ENCODE peak calls at places on chromosome 6, in seven cellular contexts. Y is HepG2, F is heart left ventricle, G is keratinocyte, H is Caco-2, E is adrenal gland, U is cardiac muscle cell. Z is an unnamed sample. For H3K36me3 and H3K27me3, the result is how much of the 10 kb centered on the place peaks cover.

GRCh38 chr6:166922937-166923336 is 33.4 kb downstream of the RNASET2 start:
- DNase-seq in E (no peak), H (no peak), G (no peak), U (no peak), F (no peak), Y (no peak), Z (no peak)

GRCh38 chr6:144410059-144410458 is 124.9 kb downstream of the UTRN start:
- DNase-seq in E (no peak), Y (no peak), U (no peak), G (no peak), H (no peak), F (no peak), Z (no peak)

GRCh38 chr6:90403489-90404381 is 107.1 kb upstream of the BACH2 start:
- DNase-seq in F (peak), H (no peak), Y (peak), U (peak), E (peak), G (no peak), Z (peak)

GRCh38 chr6:161233986-161234620 is 39.8 kb downstream of the AGPAT4 start:
- DNase-seq in G (peak), U (peak), H (no peak), Y (no peak), E (peak), F (peak), Z (peak)

GRCh38 chr6:160226118-160226541 is 32.5 kb downstream of the SLC22A2 start:
- DNase-seq in F (no peak), Y (no peak), E (no peak), U (peak), G (no peak), H (no peak), Z (peak)

GRCh38 chr6:6648659-6649343 is 60.3 kb downstream of the LY86 start:
- DNase-seq in H (no peak), Y (no peak), E (no peak), F (no peak), U (no peak), G (no peak), Z (no peak)

GRCh38 chr6:163148781-163149534 is 265.6 kb upstream of the QKI start:
- DNase-seq in E (no peak), F (no peak), U (no peak), H (no peak), Y (no peak), G (no peak), Z (no peak)

GRCh38 chr6:71386215-71386614 is 97.6 kb downstream of the OGFRL1 start:
- DNase-seq in E (no peak), Y (no peak), G (peak), H (no peak), F (no peak), U (no peak), Z (peak)

GRCh38 chr6:169204167-169204566 is 49.5 kb downstream of the THBS2 start:
- DNase-seq in Y (no peak), F (no peak), U (no peak), E (no peak), G (no peak), H (no peak), Z (no peak)

GRCh38 chr6:15893556-15894253 is 230.9 kb upstream of the DTNBP1 start:
- DNase-seq in U (peak), G (peak), E (no peak), Y (peak), F (no peak), H (no peak), Z (peak)

GRCh38 chr6:156013155-156013554 is 557.5 kb upstream of the NOX3 start:
- DNase-seq in Y (no peak), E (no peak), G (no peak), U (no peak), H (no peak), F (no peak), Z (peak)

GRCh38 chr6:113481441-113481840 is 375.7 kb upstream of the MARCKS start:
- DNase-seq in G (no peak), F (no peak), H (no peak), E (no peak), U (no peak), Y (no peak), Z (peak)

GRCh38 chr6:165616116-165616515 is 46.9 kb downstream of the PDE10A start:
- DNase-seq in U (peak), H (no peak), F (no peak), G (no peak), E (no peak), Y (no peak), Z (no peak)

GRCh38 chr6:108914235-108915022 is 66.2 kb downstream of the ARMC2 start:
- DNase-seq in E (peak), U (peak), H (no peak), F (no peak), Y (peak), G (no peak), Z (no peak)

GRCh38 chr6:139751179-139751578 is 376.7 kb upstream of the CITED2 start:
- DNase-seq in G (no peak), E (no peak), F (no peak), U (no peak), Y (no peak), H (no peak), Z (no peak)

GRCh38 chr6:32825966-32826365 is 9.2 kb upstream of the HLA-DOB start:
- DNase-seq in H (no peak), F (no peak), Y (peak), G (no peak), E (no peak), U (peak), Z (peak)

GRCh38 chr6:79034865-79035264 is 43.2 kb downstream of the PHIP start:
- DNase-seq in G (peak), E (no peak), Y (no peak), U (no peak), H (no peak), F (no peak), Z (peak)

GRCh38 chr6:16712250-16712930 is 48.9 kb downstream of the ATXN1 start:
- DNase-seq in Y (no peak), E (peak), F (no peak), U (no peak), H (no peak), G (no peak), Z (no peak)

GRCh38 chr6:56246544-56246940 is 838 bp downstream of the COL21A1 start:
- DNase-seq in E (no peak), U (no peak), G (no peak), Y (no peak), H (no peak), F (no peak), Z (no peak)

GRCh38 chr6:106670236-106670635 is 40.9 kb downstream of the QRSL1 start:
- DNase-seq in H (no peak), E (no peak), U (no peak), Y (no peak), F (no peak), G (no peak), Z (no peak)

GRCh38 chr6:45714795-45715507 is 300.7 kb downstream of the CLIC5 start:
- DNase-seq in U (peak), H (peak), G (no peak), E (peak), Y (peak), F (peak), Z (peak)

GRCh38 chr6:52982680-52983079 is 12.4 kb downstream of the GSTA4 start:
- DNase-seq in E (no peak), Y (no peak), F (no peak), H (no peak), G (no peak), U (no peak), Z (no peak)

GRCh38 chr6:72748759-72749158 is 126.9 kb downstream of the KCNQ5 start:
- DNase-seq in Y (no peak), E (no peak), F (no peak), H (no peak), U (peak), G (peak), Z (peak)

GRCh38 chr6:35629876-35630378 is 58.8 kb downstream of the FKBP5 start:
- DNase-seq in E (no peak), H (no peak), Y (no peak), U (no peak), G (no peak), F (no peak), Z (no peak)
- H3K36me3 ChIP-seq in E (under half), H (under half), Y (under half), U (under half), G (under half), F (under half), Z (under half)

GRCh38 chr6:25717856-25718740 is 36.4 kb upstream of the SLC17A4 start:
- DNase-seq in U (peak), Y (peak), E (peak), F (no peak), H (no peak), G (no peak), Z (peak)
- TF ChIP-seq CTCF in U (peak), Y (peak), E (peak), F (peak), H (peak), G (peak), Z (peak)

GRCh38 chr6:54722328-54722727 is 124.2 kb upstream of the FAM83B start:
- DNase-seq in Y (no peak), H (no peak), F (no peak), G (peak), E (no peak), U (no peak), Z (peak)
- H3K27me3 ChIP-seq in Y (under half), H (under half), F (under half), G (under half), E (under half), U (under half), Z (under half)

DNA sequence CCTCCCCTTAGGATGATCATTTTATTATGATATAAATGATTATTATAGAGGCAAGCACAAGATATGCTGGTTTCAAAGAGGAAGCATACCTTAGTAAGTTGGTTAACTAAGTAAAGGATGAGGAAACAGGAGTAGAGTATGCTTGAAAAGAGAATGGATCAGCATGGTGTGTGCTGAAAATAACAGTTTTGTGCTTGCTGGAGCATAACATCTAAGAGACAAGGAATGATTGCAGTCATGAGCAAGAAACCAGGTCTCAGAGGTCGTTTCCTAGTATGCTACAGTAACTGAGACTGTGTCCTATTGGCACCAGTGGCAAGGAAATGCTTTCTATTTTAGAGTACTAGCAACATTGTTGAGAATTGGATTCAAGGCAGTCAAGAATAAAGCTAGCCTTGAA is 34.1 kb downstream of the CDC40 start:
- DNase-seq in Y (no peak), F (no peak), H (no peak), G (no peak), U (no peak), E (no peak), Z (no peak)
- H3K36me3 ChIP-seq in Y (half or more), F (half or more), H (under half), G (under half), U (under half), E (under half), Z (under half)

GRCh38 chr6:11126876-11127275 is 15.4 kb upstream of the ERVFRD-1 start:
- DNase-seq in Y (peak), E (no peak), F (no peak), G (no peak), H (no peak), U (no peak), Z (no peak)

GRCh38 chr6:11122380-11122779 is 10.9 kb upstream of the ERVFRD-1 start:
- DNase-seq in Y (no peak), G (no peak), E (no peak), H (no peak), U (no peak), F (no peak), Z (no peak)

GRCh38 chr6:11120273-11121005 is 8.9 kb upstream of the ERVFRD-1 start:
- DNase-seq in F (no peak), U (peak), E (no peak), H (no peak), G (no peak), Y (no peak), Z (peak)

GRCh38 chr6:11121851-11122250 is 10.3 kb upstream of the ERVFRD-1 start:
- DNase-seq in Y (no peak), G (no peak), H (no peak), F (no peak), E (no peak), U (peak), Z (no peak)

DNA sequence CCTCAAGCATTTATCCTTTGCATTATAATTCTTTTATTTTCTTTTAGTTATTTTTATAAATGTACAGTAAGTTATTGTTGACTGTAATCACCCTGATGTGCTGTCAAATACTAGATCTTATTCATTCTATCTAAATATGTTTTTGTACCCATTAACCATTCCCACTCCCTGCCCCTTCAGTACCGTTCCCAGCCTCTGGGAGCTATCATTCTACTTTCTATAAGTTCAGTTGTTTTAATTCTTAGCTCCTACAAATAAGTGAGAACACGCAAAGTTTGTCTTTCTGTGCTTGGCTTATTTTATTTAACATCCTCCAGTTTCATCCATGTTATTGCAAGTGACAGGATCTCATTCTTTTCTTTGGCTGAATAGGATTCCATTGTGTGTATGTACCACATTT is 12.5 kb upstream of the ERVFRD-1 start:
- DNase-seq in H (no peak), G (no peak), F (no peak), Y (no peak), U (no peak), E (no peak), Z (no peak)
- TF ChIP-seq CTCF in H (peak), G (peak), F (no peak), Y (no peak), U (peak), E (no peak), Z (no peak)

GRCh38 chr6:3348821-3349220 is 90.1 kb downstream of the PSMG4 start:
- DNase-seq in Y (no peak), F (no peak), E (no peak), H (no peak), G (no peak), U (no peak), Z (no peak)
- H3K27me3 ChIP-seq in Y (under half), F (under half), E (under half), H (under half), G (under half), U (under half), Z (under half)

GRCh38 chr6:116586738-116587137 is 15.4 kb downstream of the RWDD1 start:
- DNase-seq in F (no peak), U (no peak), G (no peak), Y (no peak), E (no peak), H (no peak), Z (no peak)
- H3K36me3 ChIP-seq in F (half or more), U (half or more), G (under half), Y (half or more), E (under half), H (under half), Z (under half)

GRCh38 chr6:19472850-19473249 is 364.3 kb upstream of the ID4 start:
- DNase-seq in U (peak), Y (no peak), F (no peak), H (no peak), E (no peak), G (no peak), Z (peak)
- TF ChIP-seq CTCF in U (peak), Y (peak), F (peak), H (peak), E (no peak), G (peak), Z (peak)